ENCODE peak calls at places on chromosomes 3 and 15, in six cellular contexts. One of them, this sample, is unnamed.

GRCh38 chr3:16286672-16287604 is 21.9 kb downstream of the OXNAD1 start:
- DNase-seq in tibial artery: no peak
- DNase-seq in left ventricle myocardium superior: no peak
- DNase-seq in A549: no peak
- DNase-seq in sigmoid colon: no peak
- DNase-seq in right cardiac atrium: no peak
- DNase-seq in this sample: no peak

GRCh38 chr3:44795197-44795596 is 33.6 kb downstream of the KIF15 start:
- DNase-seq in sigmoid colon: no peak
- DNase-seq in left ventricle myocardium superior: no peak
- DNase-seq in right cardiac atrium: no peak
- DNase-seq in A549: no peak
- DNase-seq in tibial artery: no peak
- DNase-seq in this sample: no peak

GRCh38 chr3:45841380-45841700 is 579 bp downstream of the LZTFL1 start:
- DNase-seq in left ventricle myocardium superior: peak
- DNase-seq in right cardiac atrium: no peak
- DNase-seq in tibial artery: no peak
- DNase-seq in sigmoid colon: no peak
- DNase-seq in A549: no peak
- DNase-seq in this sample: no peak

GRCh38 chr3:22893631-22894377 is 309.3 kb upstream of the UBE2E2 start:
- DNase-seq in left ventricle myocardium superior: no peak
- DNase-seq in A549: no peak
- DNase-seq in tibial artery: no peak
- DNase-seq in right cardiac atrium: peak
- DNase-seq in sigmoid colon: no peak
- DNase-seq in this sample: no peak

GRCh38 chr15:43985976-43986375 is 159.2 kb downstream of the WDR76 start:
- DNase-seq in A549: no peak
- DNase-seq in left ventricle myocardium superior: no peak
- DNase-seq in right cardiac atrium: no peak
- DNase-seq in sigmoid colon: no peak
- DNase-seq in tibial artery: no peak
- DNase-seq in this sample: no peak

GRCh38 chr3:151909720-151910405 is 36.4 kb downstream of the SUCNR1 start:
- DNase-seq in sigmoid colon: no peak
- DNase-seq in right cardiac atrium: no peak
- DNase-seq in A549: no peak
- DNase-seq in tibial artery: no peak
- DNase-seq in left ventricle myocardium superior: no peak
- DNase-seq in this sample: no peak

GRCh38 chr15:47987908-47988532 is 132.8 kb upstream of the SLC24A5 start:
- DNase-seq in left ventricle myocardium superior: no peak
- DNase-seq in A549: peak
- DNase-seq in right cardiac atrium: no peak
- DNase-seq in tibial artery: no peak
- DNase-seq in sigmoid colon: no peak
- DNase-seq in this sample: no peak

GRCh38 chr15:78000089-78000926 is 77.2 kb downstream of the TBC1D2B start:
- DNase-seq in sigmoid colon: peak
- DNase-seq in left ventricle myocardium superior: peak
- DNase-seq in tibial artery: no peak
- DNase-seq in right cardiac atrium: peak
- DNase-seq in A549: peak
- DNase-seq in this sample: no peak

GRCh38 chr15:91448245-91448644 is 348.2 kb downstream of the SV2B start:
- DNase-seq in tibial artery: no peak
- DNase-seq in right cardiac atrium: no peak
- DNase-seq in left ventricle myocardium superior: no peak
- DNase-seq in A549: no peak
- DNase-seq in sigmoid colon: no peak
- DNase-seq in this sample: no peak

GRCh38 chr15:98896002-98896721 is 111.4 kb downstream of the PGPEP1L start:
- DNase-seq in A549: peak
- DNase-seq in right cardiac atrium: no peak
- DNase-seq in tibial artery: no peak
- DNase-seq in sigmoid colon: no peak
- DNase-seq in left ventricle myocardium superior: no peak
- DNase-seq in this sample: no peak

GRCh38 chr3:101177577-101177976 is 142.8 kb downstream of the IMPG2 start:
- DNase-seq in left ventricle myocardium superior: no peak
- DNase-seq in tibial artery: no peak
- DNase-seq in A549: no peak
- DNase-seq in right cardiac atrium: no peak
- DNase-seq in sigmoid colon: no peak
- DNase-seq in this sample: no peak

GRCh38 chr3:7315037-7315436 is 454.1 kb downstream of the GRM7 start:
- DNase-seq in right cardiac atrium: no peak
- DNase-seq in tibial artery: no peak
- DNase-seq in sigmoid colon: no peak
- DNase-seq in left ventricle myocardium superior: no peak
- DNase-seq in A549: no peak
- DNase-seq in this sample: no peak

GRCh38 chr3:123348-123747 is 73.2 kb upstream of the CHL1 start:
- DNase-seq in A549: no peak
- DNase-seq in right cardiac atrium: no peak
- DNase-seq in sigmoid colon: no peak
- DNase-seq in tibial artery: no peak
- DNase-seq in left ventricle myocardium superior: no peak
- DNase-seq in this sample: no peak

GRCh38 chr15:78303729-78304486 is 4.5 kb upstream of the SKIC8 start:
- DNase-seq in left ventricle myocardium superior: no peak
- DNase-seq in tibial artery: no peak
- DNase-seq in A549: no peak
- DNase-seq in sigmoid colon: no peak
- DNase-seq in right cardiac atrium: no peak
- DNase-seq in this sample: peak

GRCh38 chr3:4474683-4475490 is 7.8 kb upstream of the SUMF1 start:
- DNase-seq in left ventricle myocardium superior: no peak
- DNase-seq in right cardiac atrium: peak
- DNase-seq in sigmoid colon: no peak
- DNase-seq in A549: no peak
- DNase-seq in tibial artery: peak
- DNase-seq in this sample: no peak

GRCh38 chr3:180690061-180690460 is 10.8 kb upstream of the CCDC39 start:
- DNase-seq in right cardiac atrium: no peak
- DNase-seq in tibial artery: no peak
- DNase-seq in sigmoid colon: no peak
- DNase-seq in left ventricle myocardium superior: no peak
- DNase-seq in A549: no peak
- DNase-seq in this sample: no peak

GRCh38 chr3:136171097-136171542 is 25.0 kb downstream of the MSL2 start:
- DNase-seq in right cardiac atrium: no peak
- DNase-seq in sigmoid colon: no peak
- DNase-seq in A549: no peak
- DNase-seq in left ventricle myocardium superior: no peak
- DNase-seq in tibial artery: no peak
- DNase-seq in this sample: no peak

GRCh38 chr3:184654375-184654774 is 57.5 kb downstream of the MAGEF1 start:
- DNase-seq in left ventricle myocardium superior: peak
- DNase-seq in tibial artery: no peak
- DNase-seq in A549: no peak
- DNase-seq in sigmoid colon: no peak
- DNase-seq in right cardiac atrium: no peak
- DNase-seq in this sample: no peak

GRCh38 chr3:47984089-47984759 is 32.0 kb downstream of the MAP4 start:
- DNase-seq in right cardiac atrium: no peak
- DNase-seq in tibial artery: no peak
- DNase-seq in left ventricle myocardium superior: no peak
- DNase-seq in sigmoid colon: no peak
- DNase-seq in A549: no peak
- DNase-seq in this sample: no peak

GRCh38 chr3:157237886-157238285 is 77.9 kb upstream of the CCNL1 start:
- DNase-seq in tibial artery: no peak
- DNase-seq in A549: no peak
- DNase-seq in right cardiac atrium: no peak
- DNase-seq in sigmoid colon: no peak
- DNase-seq in left ventricle myocardium superior: no peak
- DNase-seq in this sample: no peak

GRCh38 chr3:46670000-46670890 is 23.2 kb downstream of the ALS2CL start:
- DNase-seq in sigmoid colon: no peak
- DNase-seq in right cardiac atrium: peak
- DNase-seq in left ventricle myocardium superior: peak
- DNase-seq in A549: no peak
- DNase-seq in tibial artery: no peak
- DNase-seq in this sample: peak

GRCh38 chr3:123311201-123311600 is 109.5 kb downstream of the SEC22A start:
- DNase-seq in A549: no peak
- DNase-seq in left ventricle myocardium superior: no peak
- DNase-seq in right cardiac atrium: no peak
- DNase-seq in tibial artery: no peak
- DNase-seq in sigmoid colon: no peak
- DNase-seq in this sample: no peak

GRCh38 chr3:30643763-30644462 is 37.5 kb downstream of the TGFBR2 start:
- DNase-seq in right cardiac atrium: peak
- DNase-seq in A549: no peak
- DNase-seq in left ventricle myocardium superior: no peak
- DNase-seq in sigmoid colon: no peak
- DNase-seq in tibial artery: no peak
- DNase-seq in this sample: no peak

GRCh38 chr3:132445812-132446211 is 28.5 kb downstream of the DNAJC13 start:
- DNase-seq in sigmoid colon: no peak
- DNase-seq in right cardiac atrium: no peak
- DNase-seq in A549: no peak
- DNase-seq in tibial artery: no peak
- DNase-seq in left ventricle myocardium superior: no peak
- DNase-seq in this sample: no peak

GRCh38 chr3:100005670-100006393 is 108.5 kb downstream of the FILIP1L start:
- DNase-seq in left ventricle myocardium superior: no peak
- DNase-seq in sigmoid colon: no peak
- DNase-seq in A549: no peak
- DNase-seq in tibial artery: no peak
- DNase-seq in right cardiac atrium: no peak
- DNase-seq in this sample: no peak

GRCh38 chr15:45118131-45118588 is 4.0 kb downstream of the DUOXA2 start:
- DNase-seq in tibial artery: peak
- DNase-seq in sigmoid colon: peak
- DNase-seq in right cardiac atrium: peak
- DNase-seq in A549: peak
- DNase-seq in left ventricle myocardium superior: peak
- DNase-seq in this sample: no peak

GRCh38 chr15:101171954-101172353 is 79.9 kb downstream of the CHSY1 start:
- DNase-seq in sigmoid colon: peak
- DNase-seq in right cardiac atrium: no peak
- DNase-seq in tibial artery: no peak
- DNase-seq in left ventricle myocardium superior: no peak
- DNase-seq in A549: no peak
- DNase-seq in this sample: peak

GRCh38 chr3:182793663-182794454 is 555 bp downstream of the ATP11B start:
- DNase-seq in tibial artery: peak
- DNase-seq in A549: peak
- DNase-seq in right cardiac atrium: peak
- DNase-seq in left ventricle myocardium superior: peak
- DNase-seq in sigmoid colon: peak
- DNase-seq in this sample: no peak

GRCh38 chr15:66760968-66761722 is 59.1 kb downstream of the SMAD6 start:
- DNase-seq in right cardiac atrium: peak
- DNase-seq in sigmoid colon: no peak
- DNase-seq in tibial artery: peak
- DNase-seq in left ventricle myocardium superior: no peak
- DNase-seq in A549: no peak
- DNase-seq in this sample: no peak

GRCh38 chr15:68843425-68844311 is 23.0 kb upstream of the ANP32A start:
- DNase-seq in sigmoid colon: no peak
- DNase-seq in tibial artery: no peak
- DNase-seq in A549: no peak
- DNase-seq in right cardiac atrium: peak
- DNase-seq in left ventricle myocardium superior: no peak
- DNase-seq in this sample: no peak

GRCh38 chr3:78221300-78221699 is 1181.4 kb downstream of the ROBO2 start:
- DNase-seq in sigmoid colon: no peak
- DNase-seq in left ventricle myocardium superior: no peak
- DNase-seq in A549: no peak
- DNase-seq in right cardiac atrium: no peak
- DNase-seq in tibial artery: no peak
- DNase-seq in this sample: no peak

GRCh38 chr15:40354408-40355171 is 3.4 kb upstream of the DISP2 start:
- DNase-seq in right cardiac atrium: peak
- DNase-seq in A549: peak
- DNase-seq in sigmoid colon: no peak
- DNase-seq in tibial artery: no peak
- DNase-seq in left ventricle myocardium superior: peak
- DNase-seq in this sample: no peak

GRCh38 chr15:59028387-59028955 is 41.0 kb downstream of the RNF111 start:
- DNase-seq in sigmoid colon: no peak
- DNase-seq in A549: no peak
- DNase-seq in tibial artery: no peak
- DNase-seq in left ventricle myocardium superior: no peak
- DNase-seq in right cardiac atrium: no peak
- DNase-seq in this sample: no peak

GRCh38 chr3:42652611-42653302 is 740 bp upstream of the ZBTB47 start:
- DNase-seq in A549: peak
- DNase-seq in sigmoid colon: peak
- DNase-seq in tibial artery: peak
- DNase-seq in left ventricle myocardium superior: peak
- DNase-seq in right cardiac atrium: peak
- DNase-seq in this sample: no peak

This sample was measured in mesenteric fat pad.